ENCODE peak calls at places on chromosomes 5 and 9, in four cellular contexts. One of them, this sample, is unnamed.

GRCh38 chr5:177545487-177546261 is 8.7 kb downstream of the FAM193B start:
- DNase-seq in AG10803: peak
- DNase-seq in uterus: peak
- DNase-seq in bronchial epithelial cell: peak
- DNase-seq in this sample: peak

GRCh38 chr9:75974006-75974766 is 83.7 kb downstream of the PCSK5 start:
- DNase-seq in AG10803: peak
- DNase-seq in uterus: no peak
- DNase-seq in bronchial epithelial cell: no peak
- DNase-seq in this sample: peak

GRCh38 chr9:87887661-87888480 is 5.2 kb downstream of the SPATA31E1 start:
- DNase-seq in bronchial epithelial cell: no peak
- DNase-seq in AG10803: no peak
- DNase-seq in uterus: no peak
- DNase-seq in this sample: no peak

GRCh38 chr9:20740929-20741582 is 57.0 kb downstream of the FOCAD start:
- DNase-seq in bronchial epithelial cell: no peak
- DNase-seq in AG10803: no peak
- DNase-seq in uterus: no peak
- DNase-seq in this sample: no peak

GRCh38 chr5:153489611-153490010 is 859 bp upstream of the GRIA1 start:
- DNase-seq in AG10803: peak
- DNase-seq in bronchial epithelial cell: peak
- DNase-seq in uterus: no peak
- DNase-seq in this sample: peak

GRCh38 chr5:150352531-150353394 is 4.7 kb upstream of the TCOF1 start:
- DNase-seq in uterus: no peak
- DNase-seq in bronchial epithelial cell: no peak
- DNase-seq in AG10803: peak
- DNase-seq in this sample: no peak

GRCh38 chr9:3740690-3741419 is 215.1 kb upstream of the RFX3 start:
- DNase-seq in AG10803: peak
- DNase-seq in uterus: no peak
- DNase-seq in bronchial epithelial cell: peak
- DNase-seq in this sample: peak

GRCh38 chr5:39541920-39542319 is 117.1 kb upstream of the DAB2 start:
- DNase-seq in uterus: no peak
- DNase-seq in bronchial epithelial cell: no peak
- DNase-seq in AG10803: no peak
- DNase-seq in this sample: no peak

GRCh38 chr5:6829150-6829784 is 116.0 kb downstream of the TENT4A start:
- DNase-seq in uterus: no peak
- DNase-seq in bronchial epithelial cell: peak
- DNase-seq in AG10803: peak
- DNase-seq in this sample: no peak

GRCh38 chr5:133934822-133935793 is 33.3 kb downstream of the C5orf15 start:
- DNase-seq in bronchial epithelial cell: no peak
- DNase-seq in AG10803: no peak
- DNase-seq in uterus: no peak
- DNase-seq in this sample: no peak

GRCh38 chr5:56507348-56507930 is 274.3 kb upstream of the ANKRD55 start:
- DNase-seq in bronchial epithelial cell: no peak
- DNase-seq in uterus: no peak
- DNase-seq in AG10803: no peak
- DNase-seq in this sample: no peak

GRCh38 chr5:56440871-56441740 is 208.0 kb upstream of the ANKRD55 start:
- DNase-seq in AG10803: peak
- DNase-seq in uterus: no peak
- DNase-seq in bronchial epithelial cell: peak
- DNase-seq in this sample: peak

GRCh38 chr5:77841616-77842015 is 65.5 kb upstream of the TBCA start:
- DNase-seq in AG10803: no peak
- DNase-seq in uterus: no peak
- DNase-seq in bronchial epithelial cell: no peak
- DNase-seq in this sample: no peak

GRCh38 chr9:81855538-81855937 is 72.7 kb upstream of the SPATA31D4 start:
- DNase-seq in AG10803: peak
- DNase-seq in uterus: no peak
- DNase-seq in bronchial epithelial cell: peak
- DNase-seq in this sample: peak

GRCh38 chr9:120730661-120731514 is 16.6 kb upstream of the MEGF9 start:
- DNase-seq in AG10803: peak
- DNase-seq in uterus: no peak
- DNase-seq in bronchial epithelial cell: peak
- DNase-seq in this sample: peak

GRCh38 chr9:29750062-29750461 is 2176.8 kb upstream of the C9orf72 start:
- DNase-seq in bronchial epithelial cell: peak
- DNase-seq in uterus: no peak
- DNase-seq in AG10803: no peak
- DNase-seq in this sample: no peak

GRCh38 chr5:43652537-43653302 is 49.7 kb downstream of the NNT start:
- DNase-seq in AG10803: no peak
- DNase-seq in uterus: no peak
- DNase-seq in bronchial epithelial cell: no peak
- DNase-seq in this sample: no peak

GRCh38 chr5:114332925-114333324 is 28.9 kb upstream of the KCNN2 start:
- DNase-seq in AG10803: no peak
- DNase-seq in uterus: no peak
- DNase-seq in bronchial epithelial cell: no peak
- DNase-seq in this sample: no peak

GRCh38 chr9:109716631-109717030 is 63.4 kb upstream of the PALM2AKAP2 start:
- DNase-seq in uterus: no peak
- DNase-seq in bronchial epithelial cell: no peak
- DNase-seq in AG10803: peak
- DNase-seq in this sample: no peak

GRCh38 chr5:141094481-141095262 is at the start of gene PCDHB2:
- DNase-seq in uterus: no peak
- DNase-seq in bronchial epithelial cell: peak
- DNase-seq in AG10803: peak
- DNase-seq in this sample: peak

GRCh38 chr5:79878721-79879336 is 112.2 kb downstream of the MTX3 start:
- DNase-seq in bronchial epithelial cell: no peak
- DNase-seq in AG10803: no peak
- DNase-seq in uterus: no peak
- DNase-seq in this sample: peak

GRCh38 chr5:673837-674629 is 19.1 kb downstream of the TPPP start:
- DNase-seq in AG10803: no peak
- DNase-seq in bronchial epithelial cell: no peak
- DNase-seq in uterus: no peak
- DNase-seq in this sample: peak

GRCh38 chr5:89338935-89339334 is 456.0 kb upstream of the MEF2C start:
- DNase-seq in uterus: no peak
- DNase-seq in bronchial epithelial cell: peak
- DNase-seq in AG10803: peak
- DNase-seq in this sample: peak

GRCh38 chr9:131870156-131870555 is 130.3 kb upstream of the RAPGEF1 start:
- DNase-seq in AG10803: no peak
- DNase-seq in uterus: no peak
- DNase-seq in bronchial epithelial cell: no peak
- DNase-seq in this sample: no peak

GRCh38 chr5:98415663-98416062 is 357.8 kb upstream of the RGMB start:
- DNase-seq in AG10803: peak
- DNase-seq in uterus: no peak
- DNase-seq in bronchial epithelial cell: peak
- DNase-seq in this sample: peak

GRCh38 chr9:119004618-119004990 is 364.6 kb downstream of the BRINP1 start:
- DNase-seq in AG10803: peak
- DNase-seq in bronchial epithelial cell: no peak
- DNase-seq in uterus: peak
- DNase-seq in this sample: peak

GRCh38 chr5:134446938-134447337 is 35.3 kb upstream of the CDKN2AIPNL start:
- DNase-seq in bronchial epithelial cell: no peak
- DNase-seq in AG10803: no peak
- DNase-seq in uterus: no peak
- DNase-seq in this sample: no peak

GRCh38 chr9:128656416-128657343 is at the start of gene DYNC2I2:
- DNase-seq in uterus: peak
- DNase-seq in AG10803: peak
- DNase-seq in bronchial epithelial cell: peak
- DNase-seq in this sample: peak

GRCh38 chr5:172680921-172681320 is 39.9 kb downstream of the NEURL1B start:
- DNase-seq in uterus: no peak
- DNase-seq in bronchial epithelial cell: no peak
- DNase-seq in AG10803: no peak
- DNase-seq in this sample: no peak

GRCh38 chr9:94853887-94854286 is 127.4 kb downstream of the AOPEP start:
- DNase-seq in AG10803: no peak
- DNase-seq in bronchial epithelial cell: peak
- DNase-seq in uterus: no peak
- DNase-seq in this sample: no peak

GRCh38 chr9:107425110-107426025 is 64.2 kb downstream of the KLF4 start:
- DNase-seq in uterus: peak
- DNase-seq in AG10803: peak
- DNase-seq in bronchial epithelial cell: peak
- DNase-seq in this sample: peak

GRCh38 chr5:122030251-122030650 is 47.8 kb downstream of the LOX start:
- DNase-seq in uterus: no peak
- DNase-seq in AG10803: no peak
- DNase-seq in bronchial epithelial cell: no peak
- DNase-seq in this sample: no peak

GRCh38 chr9:108836771-108837170 is 19.0 kb downstream of the ACTL7B start:
- DNase-seq in AG10803: no peak
- DNase-seq in uterus: no peak
- DNase-seq in bronchial epithelial cell: peak
- DNase-seq in this sample: peak

GRCh38 chr5:17056056-17056690 is 120.1 kb upstream of the MYO10 start:
- DNase-seq in bronchial epithelial cell: peak
- DNase-seq in AG10803: no peak
- DNase-seq in uterus: no peak
- DNase-seq in this sample: peak

GRCh38 chr9:23117621-23118020 is 671.0 kb downstream of the DMRTA1 start:
- DNase-seq in AG10803: peak
- DNase-seq in uterus: no peak
- DNase-seq in bronchial epithelial cell: peak
- DNase-seq in this sample: no peak

GRCh38 chr9:14530301-14530700 is 162.9 kb downstream of the ZDHHC21 start:
- DNase-seq in uterus: no peak
- DNase-seq in bronchial epithelial cell: no peak
- DNase-seq in AG10803: no peak
- DNase-seq in this sample: no peak

DNA sequence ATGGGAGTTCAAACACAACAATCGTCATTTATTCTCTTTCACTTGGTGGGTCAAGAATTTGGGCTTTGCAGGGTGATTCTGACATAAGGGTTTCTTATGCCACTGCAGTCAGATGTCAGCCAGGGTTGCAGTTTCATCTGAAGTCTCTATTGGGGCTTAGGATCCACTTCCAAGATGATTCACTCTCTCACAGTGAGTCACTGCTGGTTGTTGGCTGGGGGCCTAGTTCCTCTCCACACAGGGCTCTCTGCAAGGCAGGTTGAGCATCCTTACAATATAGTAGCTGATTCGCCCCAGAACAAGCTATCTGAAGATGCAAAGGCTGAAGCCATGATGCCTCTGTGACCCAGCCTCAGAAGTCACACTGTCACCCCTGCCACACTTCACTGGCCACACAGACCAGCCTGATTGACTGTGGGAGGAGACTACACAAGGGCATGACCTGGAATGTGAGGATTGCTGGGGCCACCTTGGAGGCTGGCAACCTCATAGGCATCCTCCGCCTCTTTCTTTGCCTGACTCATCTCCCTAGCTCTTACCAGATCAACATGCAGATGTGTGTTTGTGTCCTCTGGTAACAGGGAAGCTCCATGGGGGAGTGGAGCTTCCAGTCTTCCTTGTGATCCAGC is 4.5 kb upstream of the CARD19 start:
- DNase-seq in bronchial epithelial cell: peak
- DNase-seq in AG10803: peak
- DNase-seq in uterus: peak
- DNase-seq in this sample: peak
- H3K4me3 ChIP-seq in bronchial epithelial cell: no peak
- H3K4me3 ChIP-seq in AG10803: no peak
- H3K4me3 ChIP-seq in uterus: no peak
- H3K4me3 ChIP-seq in this sample: no peak

DNA sequence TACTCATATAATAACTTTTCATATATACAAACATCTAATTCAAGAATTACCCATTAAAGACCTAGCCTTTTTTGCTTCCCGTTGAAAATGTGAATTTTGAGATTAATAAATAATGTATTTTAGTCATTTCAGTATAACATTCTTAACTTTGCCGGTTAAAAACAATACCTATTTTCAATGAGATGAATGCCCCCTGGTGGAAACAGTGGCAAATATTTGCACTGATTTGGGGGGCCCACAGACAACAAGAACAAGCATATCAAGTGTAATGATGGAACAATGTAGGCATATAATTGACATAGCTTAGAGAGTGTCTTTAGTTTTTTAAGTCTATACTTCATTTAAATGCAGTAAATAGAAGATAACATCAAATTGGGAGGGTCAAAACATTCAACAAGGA is 111.9 kb downstream of the NTRK2 start:
- DNase-seq in bronchial epithelial cell: peak
- DNase-seq in AG10803: no peak
- DNase-seq in uterus: no peak
- DNase-seq in this sample: no peak
- TF ChIP-seq CTCF in bronchial epithelial cell: peak
- TF ChIP-seq CTCF in AG10803: peak
- TF ChIP-seq CTCF in uterus: no peak
- TF ChIP-seq CTCF in this sample: peak

DNA sequence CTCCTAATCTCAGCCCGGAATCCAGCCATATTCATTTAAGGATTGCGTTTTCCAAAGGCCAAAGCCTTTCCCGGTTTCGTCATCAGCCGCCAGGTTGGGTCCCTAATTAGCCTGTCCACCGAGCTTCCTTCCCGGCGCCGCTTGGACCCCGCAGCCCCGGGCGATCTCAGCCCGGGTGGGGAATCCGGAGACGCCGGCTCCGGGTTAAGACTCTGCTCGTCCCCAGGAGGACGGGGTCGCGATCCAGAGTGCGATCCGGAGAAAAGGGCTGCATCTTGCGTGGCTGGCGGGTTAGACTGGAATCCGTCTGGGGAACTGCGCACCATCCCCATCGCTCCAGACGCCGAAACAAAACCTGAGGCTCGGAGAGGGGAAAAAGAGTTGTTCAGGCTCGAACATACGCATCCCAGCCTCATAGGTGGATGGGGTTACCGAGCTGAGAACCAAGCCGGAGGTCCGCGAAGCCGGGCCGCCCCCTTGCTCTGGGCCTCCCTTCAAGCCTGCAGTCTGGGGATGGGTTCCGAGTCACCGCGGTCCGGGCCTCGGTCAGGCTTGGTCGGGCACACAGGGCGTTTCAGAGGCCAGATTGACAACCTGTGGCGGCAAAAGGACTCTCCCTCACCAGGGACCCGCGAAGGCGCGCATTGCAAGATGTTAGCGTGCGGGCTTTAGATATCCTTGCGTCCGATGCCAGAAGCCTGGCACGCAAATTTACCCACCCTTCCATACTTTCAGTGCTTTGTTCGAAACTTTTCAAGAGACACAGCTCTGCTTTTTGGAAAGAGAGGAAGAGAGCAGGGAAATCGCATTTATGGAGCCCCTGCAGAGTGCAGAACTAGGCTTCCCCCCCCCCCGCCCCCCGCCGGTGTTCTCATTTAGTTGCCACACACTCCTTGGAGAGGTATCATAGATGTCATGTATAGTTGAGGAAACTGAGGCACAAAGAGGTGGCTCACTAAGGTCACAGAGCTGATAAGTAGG is 7.9 kb downstream of the MSX2 start:
- DNase-seq in AG10803: no peak
- DNase-seq in uterus: no peak
- DNase-seq in bronchial epithelial cell: no peak
- DNase-seq in this sample: no peak
- H3K4me3 ChIP-seq in AG10803: no peak
- H3K4me3 ChIP-seq in uterus: no peak
- H3K4me3 ChIP-seq in bronchial epithelial cell: no peak
- H3K4me3 ChIP-seq in this sample: no peak

GRCh38 chr9:89899476-89900047 is 294.8 kb downstream of the GADD45G start:
- DNase-seq in bronchial epithelial cell: no peak
- DNase-seq in uterus: no peak
- DNase-seq in AG10803: no peak
- DNase-seq in this sample: no peak
- TF ChIP-seq CTCF in bronchial epithelial cell: no peak
- TF ChIP-seq CTCF in uterus: no peak
- TF ChIP-seq CTCF in AG10803: no peak
- TF ChIP-seq CTCF in this sample: no peak